ENCODE peak calls at places on chromosomes 1 and 21, in six cellular contexts. One of them, this sample, is unnamed.

GRCh38 chr1:207020016-207020708 is 12.4 kb downstream of the C1orf116 start:
- DNase-seq in stimulated activated CD4-positive, alpha-beta T cell treated with anti-CD3 and anti-CD28 coated beads, TNF-alpha, amount 100 ng/mL, for 4 hours: no peak
- DNase-seq in NCI-H1105: no peak
- DNase-seq in H54: no peak
- DNase-seq in M059J: no peak
- DNase-seq in EL: no peak
- DNase-seq in this sample: no peak

GRCh38 chr1:32215629-32216505 is 6.3 kb downstream of the TMEM234 start:
- DNase-seq in stimulated activated CD4-positive, alpha-beta T cell treated with anti-CD3 and anti-CD28 coated beads, TNF-alpha, amount 100 ng/mL, for 4 hours: peak
- DNase-seq in NCI-H1105: peak
- DNase-seq in H54: peak
- DNase-seq in M059J: peak
- DNase-seq in EL: peak
- DNase-seq in this sample: no peak

GRCh38 chr1:174954686-174955669 is 44.8 kb upstream of the CACYBP start:
- DNase-seq in stimulated activated CD4-positive, alpha-beta T cell treated with anti-CD3 and anti-CD28 coated beads, TNF-alpha, amount 100 ng/mL, for 4 hours: no peak
- DNase-seq in NCI-H1105: peak
- DNase-seq in H54: no peak
- DNase-seq in M059J: no peak
- DNase-seq in EL: no peak
- DNase-seq in this sample: no peak

GRCh38 chr1:157773723-157774350 is 3.1 kb downstream of the FCRL2 start:
- DNase-seq in stimulated activated CD4-positive, alpha-beta T cell treated with anti-CD3 and anti-CD28 coated beads, TNF-alpha, amount 100 ng/mL, for 4 hours: no peak
- DNase-seq in NCI-H1105: no peak
- DNase-seq in H54: no peak
- DNase-seq in M059J: no peak
- DNase-seq in EL: no peak
- DNase-seq in this sample: no peak

GRCh38 chr1:185308126-185308525 is 8.9 kb downstream of the IVNS1ABP start:
- DNase-seq in stimulated activated CD4-positive, alpha-beta T cell treated with anti-CD3 and anti-CD28 coated beads, TNF-alpha, amount 100 ng/mL, for 4 hours: no peak
- DNase-seq in NCI-H1105: no peak
- DNase-seq in H54: no peak
- DNase-seq in M059J: no peak
- DNase-seq in EL: no peak
- DNase-seq in this sample: no peak

GRCh38 chr1:118960567-118961136 is 27.5 kb downstream of the TBX15 start:
- DNase-seq in stimulated activated CD4-positive, alpha-beta T cell treated with anti-CD3 and anti-CD28 coated beads, TNF-alpha, amount 100 ng/mL, for 4 hours: no peak
- DNase-seq in NCI-H1105: no peak
- DNase-seq in H54: peak
- DNase-seq in M059J: peak
- DNase-seq in EL: peak
- DNase-seq in this sample: peak

GRCh38 chr1:226506921-226507320 is 41.6 kb upstream of the STUM start:
- DNase-seq in stimulated activated CD4-positive, alpha-beta T cell treated with anti-CD3 and anti-CD28 coated beads, TNF-alpha, amount 100 ng/mL, for 4 hours: no peak
- DNase-seq in NCI-H1105: no peak
- DNase-seq in H54: no peak
- DNase-seq in M059J: no peak
- DNase-seq in EL: no peak
- DNase-seq in this sample: no peak

GRCh38 chr1:44326066-44326701 is 28.9 kb downstream of the ERI3 start:
- DNase-seq in stimulated activated CD4-positive, alpha-beta T cell treated with anti-CD3 and anti-CD28 coated beads, TNF-alpha, amount 100 ng/mL, for 4 hours: no peak
- DNase-seq in NCI-H1105: no peak
- DNase-seq in H54: no peak
- DNase-seq in M059J: peak
- DNase-seq in EL: no peak
- DNase-seq in this sample: no peak

GRCh38 chr1:159188375-159188788 is 16.3 kb upstream of the ACKR1 start:
- DNase-seq in stimulated activated CD4-positive, alpha-beta T cell treated with anti-CD3 and anti-CD28 coated beads, TNF-alpha, amount 100 ng/mL, for 4 hours: no peak
- DNase-seq in NCI-H1105: peak
- DNase-seq in H54: no peak
- DNase-seq in M059J: peak
- DNase-seq in EL: peak
- DNase-seq in this sample: no peak

GRCh38 chr1:247845011-247845692 is 3.5 kb upstream of the OR11L1 start:
- DNase-seq in stimulated activated CD4-positive, alpha-beta T cell treated with anti-CD3 and anti-CD28 coated beads, TNF-alpha, amount 100 ng/mL, for 4 hours: no peak
- DNase-seq in NCI-H1105: no peak
- DNase-seq in H54: no peak
- DNase-seq in M059J: no peak
- DNase-seq in EL: no peak
- DNase-seq in this sample: no peak

GRCh38 chr1:195709821-195710220 is 898.4 kb downstream of the KCNT2 start:
- DNase-seq in stimulated activated CD4-positive, alpha-beta T cell treated with anti-CD3 and anti-CD28 coated beads, TNF-alpha, amount 100 ng/mL, for 4 hours: no peak
- DNase-seq in NCI-H1105: no peak
- DNase-seq in H54: no peak
- DNase-seq in M059J: no peak
- DNase-seq in EL: no peak
- DNase-seq in this sample: no peak

GRCh38 chr1:98732985-98733781 is 71.7 kb downstream of the SNX7 start:
- DNase-seq in stimulated activated CD4-positive, alpha-beta T cell treated with anti-CD3 and anti-CD28 coated beads, TNF-alpha, amount 100 ng/mL, for 4 hours: no peak
- DNase-seq in NCI-H1105: no peak
- DNase-seq in H54: no peak
- DNase-seq in M059J: peak
- DNase-seq in EL: no peak
- DNase-seq in this sample: peak

GRCh38 chr21:27953328-27954045 is 986.6 kb upstream of the ADAMTS5 start:
- DNase-seq in stimulated activated CD4-positive, alpha-beta T cell treated with anti-CD3 and anti-CD28 coated beads, TNF-alpha, amount 100 ng/mL, for 4 hours: no peak
- DNase-seq in NCI-H1105: no peak
- DNase-seq in H54: no peak
- DNase-seq in M059J: peak
- DNase-seq in EL: no peak
- DNase-seq in this sample: no peak

GRCh38 chr1:35449334-35450008 is 107.7 kb downstream of the KIAA0319L start:
- DNase-seq in stimulated activated CD4-positive, alpha-beta T cell treated with anti-CD3 and anti-CD28 coated beads, TNF-alpha, amount 100 ng/mL, for 4 hours: no peak
- DNase-seq in NCI-H1105: no peak
- DNase-seq in H54: peak
- DNase-seq in M059J: peak
- DNase-seq in EL: peak
- DNase-seq in this sample: peak

GRCh38 chr21:31921079-31921478 is 48.3 kb downstream of the HUNK start:
- DNase-seq in stimulated activated CD4-positive, alpha-beta T cell treated with anti-CD3 and anti-CD28 coated beads, TNF-alpha, amount 100 ng/mL, for 4 hours: no peak
- DNase-seq in NCI-H1105: no peak
- DNase-seq in H54: peak
- DNase-seq in M059J: peak
- DNase-seq in EL: no peak
- DNase-seq in this sample: no peak

GRCh38 chr1:25193151-25193742 is 39.1 kb downstream of the SYF2 start:
- DNase-seq in stimulated activated CD4-positive, alpha-beta T cell treated with anti-CD3 and anti-CD28 coated beads, TNF-alpha, amount 100 ng/mL, for 4 hours: no peak
- DNase-seq in NCI-H1105: no peak
- DNase-seq in H54: no peak
- DNase-seq in M059J: no peak
- DNase-seq in EL: no peak
- DNase-seq in this sample: no peak

GRCh38 chr1:21318714-21319159 is 28.5 kb upstream of the ECE1 start:
- DNase-seq in stimulated activated CD4-positive, alpha-beta T cell treated with anti-CD3 and anti-CD28 coated beads, TNF-alpha, amount 100 ng/mL, for 4 hours: no peak
- DNase-seq in NCI-H1105: no peak
- DNase-seq in H54: no peak
- DNase-seq in M059J: no peak
- DNase-seq in EL: no peak
- DNase-seq in this sample: no peak

GRCh38 chr1:21586926-21587601 is 77.8 kb downstream of the ALPL start:
- DNase-seq in stimulated activated CD4-positive, alpha-beta T cell treated with anti-CD3 and anti-CD28 coated beads, TNF-alpha, amount 100 ng/mL, for 4 hours: no peak
- DNase-seq in NCI-H1105: no peak
- DNase-seq in H54: peak
- DNase-seq in M059J: peak
- DNase-seq in EL: peak
- DNase-seq in this sample: peak

GRCh38 chr1:54547601-54548388 is at the start of gene ACOT11:
- DNase-seq in stimulated activated CD4-positive, alpha-beta T cell treated with anti-CD3 and anti-CD28 coated beads, TNF-alpha, amount 100 ng/mL, for 4 hours: no peak
- DNase-seq in NCI-H1105: peak
- DNase-seq in H54: no peak
- DNase-seq in M059J: no peak
- DNase-seq in EL: no peak
- DNase-seq in this sample: no peak

GRCh38 chr1:149846600-149847466 is 52.5 kb upstream of the BOLA1 start:
- DNase-seq in stimulated activated CD4-positive, alpha-beta T cell treated with anti-CD3 and anti-CD28 coated beads, TNF-alpha, amount 100 ng/mL, for 4 hours: no peak
- DNase-seq in NCI-H1105: no peak
- DNase-seq in H54: no peak
- DNase-seq in M059J: peak
- DNase-seq in EL: no peak
- DNase-seq in this sample: no peak

GRCh38 chr1:40658895-40659648 is 6.4 kb downstream of the RIMS3 start:
- DNase-seq in stimulated activated CD4-positive, alpha-beta T cell treated with anti-CD3 and anti-CD28 coated beads, TNF-alpha, amount 100 ng/mL, for 4 hours: no peak
- DNase-seq in NCI-H1105: no peak
- DNase-seq in H54: no peak
- DNase-seq in M059J: no peak
- DNase-seq in EL: no peak
- DNase-seq in this sample: no peak

GRCh38 chr1:66552829-66553228 is 18.9 kb downstream of the SGIP1 start:
- DNase-seq in stimulated activated CD4-positive, alpha-beta T cell treated with anti-CD3 and anti-CD28 coated beads, TNF-alpha, amount 100 ng/mL, for 4 hours: no peak
- DNase-seq in NCI-H1105: peak
- DNase-seq in H54: no peak
- DNase-seq in M059J: no peak
- DNase-seq in EL: no peak
- DNase-seq in this sample: no peak

GRCh38 chr1:32684167-32684811 is 18.3 kb downstream of the SYNC start:
- DNase-seq in stimulated activated CD4-positive, alpha-beta T cell treated with anti-CD3 and anti-CD28 coated beads, TNF-alpha, amount 100 ng/mL, for 4 hours: no peak
- DNase-seq in NCI-H1105: no peak
- DNase-seq in H54: no peak
- DNase-seq in M059J: peak
- DNase-seq in EL: peak
- DNase-seq in this sample: no peak

GRCh38 chr1:183676515-183677189 is 23.5 kb upstream of the APOBEC4 start:
- DNase-seq in stimulated activated CD4-positive, alpha-beta T cell treated with anti-CD3 and anti-CD28 coated beads, TNF-alpha, amount 100 ng/mL, for 4 hours: no peak
- DNase-seq in NCI-H1105: no peak
- DNase-seq in H54: no peak
- DNase-seq in M059J: peak
- DNase-seq in EL: peak
- DNase-seq in this sample: no peak

GRCh38 chr21:15804247-15804985 is 74.6 kb downstream of the USP25 start:
- DNase-seq in stimulated activated CD4-positive, alpha-beta T cell treated with anti-CD3 and anti-CD28 coated beads, TNF-alpha, amount 100 ng/mL, for 4 hours: no peak
- DNase-seq in NCI-H1105: peak
- DNase-seq in H54: no peak
- DNase-seq in M059J: no peak
- DNase-seq in EL: no peak
- DNase-seq in this sample: no peak

GRCh38 chr1:29120955-29121485 is 2.7 kb downstream of the TMEM200B start:
- DNase-seq in stimulated activated CD4-positive, alpha-beta T cell treated with anti-CD3 and anti-CD28 coated beads, TNF-alpha, amount 100 ng/mL, for 4 hours: peak
- DNase-seq in NCI-H1105: peak
- DNase-seq in H54: no peak
- DNase-seq in M059J: no peak
- DNase-seq in EL: peak
- DNase-seq in this sample: no peak

GRCh38 chr1:202565890-202566289 is 144.4 kb downstream of the SYT2 start:
- DNase-seq in stimulated activated CD4-positive, alpha-beta T cell treated with anti-CD3 and anti-CD28 coated beads, TNF-alpha, amount 100 ng/mL, for 4 hours: no peak
- DNase-seq in NCI-H1105: no peak
- DNase-seq in H54: no peak
- DNase-seq in M059J: no peak
- DNase-seq in EL: no peak
- DNase-seq in this sample: no peak

GRCh38 chr1:212651521-212651920 is 43.0 kb downstream of the ATF3 start:
- DNase-seq in stimulated activated CD4-positive, alpha-beta T cell treated with anti-CD3 and anti-CD28 coated beads, TNF-alpha, amount 100 ng/mL, for 4 hours: no peak
- DNase-seq in NCI-H1105: no peak
- DNase-seq in H54: no peak
- DNase-seq in M059J: peak
- DNase-seq in EL: peak
- DNase-seq in this sample: no peak

GRCh38 chr1:94122201-94122970 is 1.4 kb upstream of the ABCA4 start:
- DNase-seq in stimulated activated CD4-positive, alpha-beta T cell treated with anti-CD3 and anti-CD28 coated beads, TNF-alpha, amount 100 ng/mL, for 4 hours: no peak
- DNase-seq in NCI-H1105: no peak
- DNase-seq in H54: no peak
- DNase-seq in M059J: peak
- DNase-seq in EL: no peak
- DNase-seq in this sample: no peak

GRCh38 chr1:78157162-78157561 is 111.4 kb downstream of the GIPC2 start:
- DNase-seq in stimulated activated CD4-positive, alpha-beta T cell treated with anti-CD3 and anti-CD28 coated beads, TNF-alpha, amount 100 ng/mL, for 4 hours: no peak
- DNase-seq in NCI-H1105: no peak
- DNase-seq in H54: no peak
- DNase-seq in M059J: no peak
- DNase-seq in EL: peak
- DNase-seq in this sample: no peak

GRCh38 chr1:184854456-184855180 is 100.0 kb upstream of the EDEM3 start:
- DNase-seq in stimulated activated CD4-positive, alpha-beta T cell treated with anti-CD3 and anti-CD28 coated beads, TNF-alpha, amount 100 ng/mL, for 4 hours: no peak
- DNase-seq in NCI-H1105: no peak
- DNase-seq in H54: no peak
- DNase-seq in M059J: peak
- DNase-seq in EL: peak
- DNase-seq in this sample: no peak

GRCh38 chr21:38126677-38127271 is 130.0 kb upstream of the KCNJ15 start:
- DNase-seq in stimulated activated CD4-positive, alpha-beta T cell treated with anti-CD3 and anti-CD28 coated beads, TNF-alpha, amount 100 ng/mL, for 4 hours: peak
- DNase-seq in NCI-H1105: peak
- DNase-seq in H54: peak
- DNase-seq in M059J: peak
- DNase-seq in EL: peak
- DNase-seq in this sample: peak

GRCh38 chr21:37758997-37759396 is 157.3 kb downstream of the KCNJ6 start:
- DNase-seq in stimulated activated CD4-positive, alpha-beta T cell treated with anti-CD3 and anti-CD28 coated beads, TNF-alpha, amount 100 ng/mL, for 4 hours: no peak
- DNase-seq in NCI-H1105: peak
- DNase-seq in H54: peak
- DNase-seq in M059J: peak
- DNase-seq in EL: peak
- DNase-seq in this sample: no peak

GRCh38 chr1:192703283-192704206 is 67.6 kb downstream of the RGS13 start:
- DNase-seq in stimulated activated CD4-positive, alpha-beta T cell treated with anti-CD3 and anti-CD28 coated beads, TNF-alpha, amount 100 ng/mL, for 4 hours: no peak
- DNase-seq in NCI-H1105: no peak
- DNase-seq in H54: no peak
- DNase-seq in M059J: peak
- DNase-seq in EL: no peak
- DNase-seq in this sample: no peak

GRCh38 chr21:29571949-29572348 is 273.2 kb downstream of the BACH1 start:
- DNase-seq in stimulated activated CD4-positive, alpha-beta T cell treated with anti-CD3 and anti-CD28 coated beads, TNF-alpha, amount 100 ng/mL, for 4 hours: no peak
- DNase-seq in NCI-H1105: no peak
- DNase-seq in H54: no peak
- DNase-seq in M059J: no peak
- DNase-seq in EL: no peak
- DNase-seq in this sample: no peak

GRCh38 chr1:3018051-3018471 is 3.2 kb upstream of the ACTRT2 start:
- DNase-seq in stimulated activated CD4-positive, alpha-beta T cell treated with anti-CD3 and anti-CD28 coated beads, TNF-alpha, amount 100 ng/mL, for 4 hours: no peak
- DNase-seq in NCI-H1105: no peak
- DNase-seq in H54: no peak
- DNase-seq in M059J: no peak
- DNase-seq in EL: no peak
- DNase-seq in this sample: no peak

This sample was measured in epithelial cell of proximal tubule.